ENCODE peak calls at places on chromosomes 6 and 20, in four cellular contexts. I is GM20000; Z is T follicular helper cell; Y is effector CD8-positive, alpha-beta T cell. Q is an unnamed sample.

GRCh38 chr20:16444056-16444777 is 129.0 kb downstream of the KIF16B start:
- DNase-seq in Y (no peak), Z (no peak), I (no peak), Q (no peak)

GRCh38 chr6:150813319-150813992 is 52.0 kb upstream of the MTHFD1L start:
- DNase-seq in Y (no peak), Z (no peak), I (peak), Q (peak)

GRCh38 chr20:40704828-40705227 is 15.8 kb upstream of the MAFB start:
- DNase-seq in Z (no peak), I (no peak), Y (no peak), Q (no peak)

GRCh38 chr6:36925809-36926208 is 28.7 kb upstream of the PI16 start:
- DNase-seq in Y (no peak), Z (no peak), I (no peak), Q (peak)

GRCh38 chr6:5817869-5818268 is 188.9 kb downstream of the NRN1 start:
- DNase-seq in Y (no peak), Z (no peak), I (no peak), Q (no peak)

GRCh38 chr6:168292911-168293310 is 26.7 kb downstream of the DACT2 start:
- DNase-seq in I (no peak), Y (no peak), Z (no peak), Q (no peak)

GRCh38 chr6:3195695-3196497 is 31.6 kb downstream of the TUBB2B start:
- DNase-seq in I (no peak), Y (no peak), Z (no peak), Q (no peak)

GRCh38 chr6:136148523-136148922 is 101.6 kb downstream of the MTFR2 start:
- DNase-seq in Z (no peak), Y (no peak), I (no peak), Q (no peak)

GRCh38 chr6:166465671-166466087 is 82.9 kb upstream of the MPC1 start:
- DNase-seq in Z (no peak), I (no peak), Y (no peak), Q (no peak)

GRCh38 chr6:11196511-11197174 is 35.8 kb downstream of the NEDD9 start:
- DNase-seq in Z (no peak), I (no peak), Y (no peak), Q (no peak)

GRCh38 chr6:108260126-108260808 is 573 bp downstream of the SNX3 start:
- DNase-seq in Y (peak), Z (no peak), I (peak), Q (peak)

GRCh38 chr20:63893999-63894357 is 948 bp upstream of the DNAJC5 start:
- DNase-seq in Y (no peak), I (no peak), Z (no peak), Q (no peak)

GRCh38 chr20:58992911-58993310 is 11.9 kb downstream of the NELFCD start:
- DNase-seq in Y (no peak), I (no peak), Z (no peak), Q (no peak)

GRCh38 chr20:63441136-63441776 is 31.2 kb downstream of the KCNQ2 start:
- DNase-seq in Y (no peak), I (peak), Z (no peak), Q (peak)

GRCh38 chr20:22453244-22454080 is 130.9 kb downstream of the FOXA2 start:
- DNase-seq in Z (no peak), I (no peak), Y (no peak), Q (no peak)